ENCODE peak calls at places on chromosome 15, in seven cellular contexts. S is HTR-8/SVneo, I is EL, V is Calu3, M is suprapubic skin, K is right atrium auricular region, P is LoVo. E is an unnamed sample.

GRCh38 chr15:63212050-63212973 is 22.9 kb downstream of the RAB8B start:
- DNase-seq in V (no peak), I (peak; percentile 72), K (no peak), M (no peak), P (no peak), S (no peak), E (no peak)

GRCh38 chr15:45393851-45394250 is 15.5 kb upstream of the GATM start:
- DNase-seq in I (no peak), V (peak; percentile 10), S (no peak), M (no peak), K (no peak), P (no peak), E (no peak)

GRCh38 chr15:101539930-101540329 is 50.4 kb upstream of the PCSK6 start:
- DNase-seq in S (no peak), V (no peak), M (no peak), P (no peak), K (peak; percentile 38), I (no peak), E (no peak)

GRCh38 chr15:23518104-23518503 is 47.4 kb upstream of the MKRN3 start:
- DNase-seq in K (no peak), P (no peak), I (peak; percentile 0), M (no peak), S (no peak), V (no peak), E (peak; percentile 42)

GRCh38 chr15:40313531-40314398 is 6.0 kb upstream of the PLCB2 start:
- DNase-seq in P (peak; percentile 86), K (no peak), V (peak; percentile 62), I (peak; percentile 35), S (no peak), M (no peak), E (no peak)

GRCh38 chr15:38252481-38253311 is at the start of gene SPRED1:
- DNase-seq in M (peak; percentile 88), I (peak; percentile 28), V (peak; percentile 54), P (peak; percentile 52), S (no peak), K (peak; percentile 80), E (peak; percentile 57)

GRCh38 chr15:88342666-88343065 is 86.1 kb upstream of the NTRK3 start:
- DNase-seq in M (no peak), K (no peak), V (no peak), P (no peak), S (no peak), I (peak; percentile 70), E (no peak)

GRCh38 chr15:65259367-65259781 is 27.3 kb downstream of the PARP16 start:
- DNase-seq in K (peak; percentile 66), M (peak; percentile 78), V (no peak), P (no peak), I (no peak), S (no peak), E (no peak)